ENCODE peak calls at places on chromosome 21, in six cellular contexts. J, L, D, I, S and Y are unnamed samples.

GRCh38 chr21:31235671-31236450 is 108.2 kb downstream of the TIAM1 start:
- DNase-seq in J (no peak), L (no peak), D (no peak), I (no peak), S (peak), Y (peak)

GRCh38 chr21:31213787-31214186 is 130.3 kb downstream of the TIAM1 start:
- DNase-seq in J (no peak), L (no peak), D (no peak), I (no peak), S (no peak), Y (no peak)

GRCh38 chr21:31282095-31282709 is 61.9 kb downstream of the TIAM1 start:
- DNase-seq in J (no peak), L (peak), D (no peak), I (peak), S (peak), Y (peak)

GRCh38 chr21:28904961-28905435 is 87.7 kb downstream of the LTN1 start:
- DNase-seq in J (no peak), L (no peak), D (no peak), I (no peak), S (no peak), Y (peak)

GRCh38 chr21:37073417-37074194 is 552 bp downstream of the TTC3 start:
- DNase-seq in J (peak), L (no peak), D (peak), I (peak), S (peak), Y (peak)

GRCh38 chr21:29343517-29343916 is 44.8 kb downstream of the BACH1 start:
- DNase-seq in J (no peak), L (no peak), D (no peak), I (peak), S (peak), Y (peak)

GRCh38 chr21:42474043-42474831 is 21.8 kb downstream of the RSPH1 start:
- DNase-seq in J (no peak), L (no peak), D (no peak), I (no peak), S (peak), Y (peak)

GRCh38 chr21:26798856-26799751 is 46.1 kb downstream of the ADAMTS1 start:
- DNase-seq in J (no peak), L (no peak), D (no peak), I (peak), S (no peak), Y (peak)

GRCh38 chr21:29148535-29148934 is 18.1 kb downstream of the MAP3K7CL start:
- DNase-seq in J (no peak), L (no peak), D (no peak), I (peak), S (peak), Y (peak)

GRCh38 chr21:14383596-14384210 is 757 bp upstream of the HSPA13 start:
- DNase-seq in J (no peak), L (no peak), D (no peak), I (peak), S (no peak), Y (peak)

GRCh38 chr21:29149771-29150425 is 19.5 kb downstream of the MAP3K7CL start:
- DNase-seq in J (no peak), L (no peak), D (no peak), I (peak), S (peak), Y (peak)

GRCh38 chr21:14737922-14738321 is 191.8 kb upstream of the SAMSN1 start:
- DNase-seq in J (no peak), L (no peak), D (no peak), I (peak), S (peak), Y (peak)

GRCh38 chr21:42609806-42610205 is 43.6 kb upstream of the PDE9A start:
- DNase-seq in J (no peak), L (no peak), D (no peak), I (no peak), S (no peak), Y (no peak)

GRCh38 chr21:26946744-26947446 is 20.0 kb downstream of the ADAMTS5 start:
- DNase-seq in J (no peak), L (no peak), D (no peak), I (no peak), S (no peak), Y (peak)

GRCh38 chr21:43311303-43311817 is 115.6 kb downstream of the SIK1 start:
- DNase-seq in J (no peak), L (peak), D (no peak), I (no peak), S (no peak), Y (no peak)

GRCh38 chr21:40117236-40117635 is 250.0 kb downstream of the PCP4 start:
- DNase-seq in J (no peak), L (no peak), D (no peak), I (no peak), S (no peak), Y (no peak)

GRCh38 chr21:14482165-14482564 is 64.0 kb downstream of the SAMSN1 start:
- DNase-seq in J (no peak), L (no peak), D (no peak), I (no peak), S (no peak), Y (no peak)

GRCh38 chr21:15036189-15036588 is 28.6 kb downstream of the NRIP1 start:
- DNase-seq in J (no peak), L (no peak), D (no peak), I (no peak), S (no peak), Y (no peak)

GRCh38 chr21:34364921-34365320 is 1.1 kb downstream of the KCNE2 start:
- DNase-seq in J (no peak), L (no peak), D (no peak), I (no peak), S (no peak), Y (no peak)

GRCh38 chr21:31750843-31751242 is 18.9 kb upstream of the SCAF4 start:
- DNase-seq in J (no peak), L (no peak), D (no peak), I (peak), S (no peak), Y (peak)

GRCh38 chr21:16239659-16240265 is 510.0 kb downstream of the USP25 start:
- DNase-seq in J (no peak), L (no peak), D (no peak), I (no peak), S (no peak), Y (peak)

GRCh38 chr21:28776251-28776650 is 216.4 kb downstream of the LTN1 start:
- DNase-seq in J (no peak), L (no peak), D (no peak), I (peak), S (peak), Y (peak)

GRCh38 chr21:18899261-18899660 is 495.7 kb upstream of the TMPRSS15 start:
- DNase-seq in J (no peak), L (no peak), D (no peak), I (no peak), S (no peak), Y (no peak)

GRCh38 chr21:34135330-34135729 is 62.0 kb downstream of the MRPS6 start:
- DNase-seq in J (no peak), L (no peak), D (no peak), I (no peak), S (no peak), Y (no peak)

GRCh38 chr21:26834181-26834945 is 10.8 kb downstream of the ADAMTS1 start:
- DNase-seq in J (no peak), L (no peak), D (no peak), I (peak), S (peak), Y (no peak)

GRCh38 chr21:31710586-31710985 is 21.3 kb downstream of the SCAF4 start:
- DNase-seq in J (no peak), L (no peak), D (no peak), I (peak), S (peak), Y (peak)

GRCh38 chr21:26883768-26884167 is 38.6 kb upstream of the ADAMTS1 start:
- DNase-seq in J (no peak), L (no peak), D (no peak), I (peak), S (peak), Y (peak)

GRCh38 chr21:30434033-30434631 is 4.1 kb downstream of the KRTAP13-4 start:
- DNase-seq in J (no peak), L (no peak), D (no peak), I (no peak), S (peak), Y (peak)

GRCh38 chr21:14773777-14774345 is 227.7 kb upstream of the SAMSN1 start:
- DNase-seq in J (peak), L (peak), D (peak), I (no peak), S (peak), Y (peak)

GRCh38 chr21:31161157-31161556 is 122.9 kb upstream of the KRTAP19-8 start:
- DNase-seq in J (no peak), L (no peak), D (no peak), I (peak), S (no peak), Y (peak)

GRCh38 chr21:39316062-39316461 is 2.6 kb upstream of the BRWD1 start:
- DNase-seq in J (no peak), L (no peak), D (no peak), I (no peak), S (no peak), Y (no peak)

GRCh38 chr21:36883532-36884486 is 82.7 kb downstream of the HLCS start:
- DNase-seq in J (no peak), L (no peak), D (no peak), I (peak), S (peak), Y (no peak)

GRCh38 chr21:22223385-22223784 is 1225.2 kb downstream of the NCAM2 start:
- DNase-seq in J (no peak), L (no peak), D (no peak), I (no peak), S (peak), Y (no peak)

GRCh38 chr21:30839304-30839703 is 9.7 kb upstream of the KRTAP7-1 start:
- DNase-seq in J (no peak), L (no peak), D (no peak), I (no peak), S (peak), Y (peak)

GRCh38 chr21:25903599-25903998 is 168.8 kb downstream of the GABPA start:
- DNase-seq in J (no peak), L (no peak), D (no peak), I (no peak), S (no peak), Y (no peak)

GRCh38 chr21:42645211-42646075 is 8.0 kb upstream of the PDE9A start:
- DNase-seq in J (peak), L (no peak), D (no peak), I (no peak), S (no peak), Y (no peak)

GRCh38 chr21:15468368-15468767 is 261.4 kb upstream of the USP25 start:
- DNase-seq in J (no peak), L (no peak), D (no peak), I (no peak), S (peak), Y (peak)

GRCh38 chr21:43210454-43211084 is 41.8 kb downstream of the CRYAA start:
- DNase-seq in J (peak), L (no peak), D (no peak), I (no peak), S (no peak), Y (no peak)

GRCh38 chr21:29258626-29259335 is 39.9 kb upstream of the BACH1 start:
- DNase-seq in J (no peak), L (no peak), D (no peak), I (peak), S (peak), Y (peak)

DNA sequence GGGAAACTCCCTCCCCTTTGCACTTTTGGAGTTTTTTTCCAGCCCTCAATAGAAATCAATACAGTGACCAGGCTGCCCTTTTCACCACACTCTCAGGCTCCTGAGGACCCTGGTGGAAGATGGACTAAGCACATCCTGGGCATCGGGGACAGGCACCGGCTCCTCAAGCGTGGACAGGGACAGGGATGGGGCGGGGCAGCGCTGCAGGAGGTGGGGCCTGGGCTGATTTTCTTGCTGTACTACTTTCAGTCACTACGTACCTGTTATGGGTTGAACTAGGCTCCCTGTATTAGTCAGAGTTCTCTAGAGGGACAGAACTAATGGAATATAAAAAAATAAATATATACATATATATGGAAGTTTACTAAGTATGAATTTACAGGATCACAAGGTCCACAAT is 2.5 kb downstream of the MX2 start:
- DNase-seq in J (peak), L (no peak), D (no peak), I (no peak), S (no peak), Y (no peak)
- H3K4me3 ChIP-seq in J (no peak), L (no peak), D (no peak), I (no peak), S (no peak), Y (no peak)

DNA sequence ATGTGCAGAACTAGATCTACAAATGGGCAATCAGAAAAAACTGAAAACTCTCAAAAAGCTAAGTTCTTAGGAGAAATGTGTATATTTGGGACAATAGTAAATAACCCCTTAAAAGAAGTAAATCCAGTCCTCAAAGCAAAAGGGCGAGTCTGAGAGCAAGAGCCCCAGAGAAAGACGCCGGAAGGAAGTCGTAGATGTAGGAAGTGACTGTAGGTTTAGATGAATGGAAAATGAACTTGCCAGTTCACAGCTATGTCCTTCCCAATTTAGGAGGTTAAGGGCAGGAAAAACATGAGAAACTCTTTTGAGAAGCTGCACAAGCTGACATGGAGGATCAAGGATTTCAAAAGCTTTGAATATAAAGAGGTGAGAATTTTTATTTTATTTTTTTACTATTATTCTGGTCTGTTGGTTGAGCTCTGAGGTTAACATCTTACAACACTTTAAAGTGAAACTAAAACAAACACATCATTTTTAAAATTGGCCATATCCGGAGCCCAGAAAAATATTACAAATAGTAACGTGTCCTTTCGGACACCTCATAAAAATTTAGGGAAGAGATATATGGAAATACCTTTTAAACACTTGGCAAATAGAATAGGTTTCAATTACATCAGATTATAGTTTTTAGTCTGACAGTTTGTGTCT is 1178.6 kb downstream of the MRPL39 start:
- DNase-seq in J (no peak), L (no peak), D (no peak), I (no peak), S (no peak), Y (no peak)
- H3K4me3 ChIP-seq in J (peak), L (peak), D (no peak), I (no peak), S (no peak), Y (no peak)

GRCh38 chr21:17514124-17514481 is 1.3 kb downstream of the CXADR start:
- DNase-seq in J (no peak), L (no peak), D (no peak), I (no peak), S (peak), Y (no peak)
- H3K4me3 ChIP-seq in J (no peak), L (no peak), D (peak), I (no peak), S (peak), Y (no peak)

GRCh38 chr21:32884062-32884461 is 112.5 kb upstream of the PAXBP1 start:
- DNase-seq in J (no peak), L (no peak), D (no peak), I (no peak), S (no peak), Y (no peak)

GRCh38 chr21:32887026-32887425 is 115.5 kb upstream of the PAXBP1 start:
- DNase-seq in J (no peak), L (no peak), D (no peak), I (no peak), S (no peak), Y (no peak)

GRCh38 chr21:32888971-32889370 is 117.4 kb upstream of the PAXBP1 start:
- DNase-seq in J (no peak), L (no peak), D (no peak), I (no peak), S (no peak), Y (peak)

GRCh38 chr21:32889596-32889995 is 118.0 kb upstream of the PAXBP1 start:
- DNase-seq in J (no peak), L (no peak), D (no peak), I (no peak), S (no peak), Y (peak)

DNA sequence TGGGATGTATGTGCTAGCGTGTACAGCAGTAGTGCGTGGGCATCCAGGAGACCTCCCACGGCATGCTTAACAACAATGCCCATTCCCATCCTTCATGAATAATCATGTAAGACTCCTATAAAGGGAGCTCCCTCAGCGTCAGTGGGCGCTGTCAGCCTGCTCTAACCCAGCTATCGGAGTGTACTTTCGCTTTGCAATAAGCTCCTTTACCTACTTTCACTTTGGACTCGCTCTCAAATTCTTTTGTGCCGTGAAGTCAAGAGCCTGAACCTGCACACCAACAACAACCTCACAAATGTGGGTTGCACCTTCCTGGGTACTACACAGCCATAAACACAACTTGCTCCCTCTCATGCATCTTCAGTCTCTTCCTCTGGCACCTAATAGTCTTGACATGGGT is 114.8 kb upstream of the PAXBP1 start:
- DNase-seq in J (peak), L (no peak), D (no peak), I (no peak), S (no peak), Y (peak)
- H3K4me3 ChIP-seq in J (no peak), L (no peak), D (no peak), I (peak), S (no peak), Y (no peak)

GRCh38 chr21:44848821-44849521 is 24.5 kb downstream of the PTTG1IP start:
- DNase-seq in J (no peak), L (no peak), D (no peak), I (no peak), S (no peak), Y (no peak)

GRCh38 chr21:44847261-44848056 is 26.0 kb downstream of the PTTG1IP start:
- DNase-seq in J (no peak), L (no peak), D (no peak), I (no peak), S (no peak), Y (no peak)

GRCh38 chr21:44846201-44846484 is 27.3 kb downstream of the PTTG1IP start:
- DNase-seq in J (no peak), L (no peak), D (no peak), I (no peak), S (peak), Y (no peak)

GRCh38 chr21:44845418-44846200 is 27.7 kb upstream of the SUMO3 start:
- DNase-seq in J (peak), L (peak), D (peak), I (peak), S (peak), Y (peak)

GRCh38 chr21:44846485-44847260 is 26.8 kb downstream of the PTTG1IP start:
- DNase-seq in J (peak), L (peak), D (no peak), I (peak), S (no peak), Y (peak)
- H3K4me3 ChIP-seq in J (no peak), L (peak), D (peak), I (no peak), S (no peak), Y (no peak)

DNA sequence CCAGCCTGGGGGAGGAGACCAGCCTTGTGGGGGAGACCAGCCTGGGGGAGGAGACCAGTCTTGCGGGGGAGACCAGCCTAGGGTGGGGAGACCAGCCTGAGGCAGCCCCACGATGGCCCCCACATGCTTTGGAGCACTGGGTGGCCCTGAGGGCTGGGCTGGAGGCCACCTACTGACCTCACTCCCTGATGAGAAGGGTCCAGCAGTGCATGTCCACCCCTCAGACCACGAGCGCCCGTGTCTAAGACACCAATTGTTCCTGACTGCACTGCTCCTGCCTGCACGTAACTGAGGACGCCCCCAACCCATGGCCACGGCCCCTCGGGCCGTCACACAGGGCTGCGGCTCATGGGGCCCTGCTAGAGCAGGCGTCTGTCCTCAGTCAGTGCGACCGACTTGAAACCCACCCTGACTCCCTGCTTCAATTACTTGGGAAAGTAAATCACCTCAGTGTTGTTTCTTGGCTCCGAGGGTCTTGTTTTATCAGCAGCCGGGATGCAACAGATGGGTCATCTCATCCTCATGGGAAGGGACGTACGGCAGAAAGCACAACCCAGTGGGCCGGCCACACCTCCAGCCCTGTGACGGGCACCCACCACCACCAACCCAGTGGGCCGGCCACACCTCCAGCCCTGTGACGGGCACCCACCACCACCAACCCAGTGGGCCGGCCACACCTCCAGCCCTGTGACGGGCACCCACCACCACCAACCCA is at the start of gene SPATC1L:
- DNase-seq in J (peak), L (peak), D (peak), I (peak), S (peak), Y (peak)
- H3K4me3 ChIP-seq in J (peak), L (peak), D (peak), I (peak), S (peak), Y (peak)

GRCh38 chr21:38267136-38267535 is 10.3 kb downstream of the KCNJ15 start:
- DNase-seq in J (no peak), L (no peak), D (no peak), I (no peak), S (no peak), Y (peak)
- H3K4me3 ChIP-seq in J (no peak), L (no peak), D (no peak), I (no peak), S (no peak), Y (no peak)